ENCODE peak calls at places on chromosomes 2 and 18, in four cellular contexts. One of them, this sample, is unnamed.
A peak's percentile ranks its signal among the peaks of the same experiment; 100 is the strongest.

GRCh38 chr2:4255491-4255890 is 552.1 kb downstream of the DCDC2C start:
- DNase-seq in endothelial cell of umbilical vein: no peak
- DNase-seq in GM23338: no peak
- DNase-seq in heart right ventricle: no peak
- DNase-seq in this sample: no peak

GRCh38 chr2:240953426-240954425 is 44.7 kb upstream of the SNED1 start:
- DNase-seq in endothelial cell of umbilical vein: no peak
- DNase-seq in GM23338: no peak
- DNase-seq in heart right ventricle: no peak
- DNase-seq in this sample: peak; percentile 30

GRCh38 chr2:64525323-64525625 is 1.1 kb downstream of the AFTPH start:
- DNase-seq in endothelial cell of umbilical vein: peak; percentile 63
- DNase-seq in GM23338: peak; percentile 24
- DNase-seq in heart right ventricle: no peak
- DNase-seq in this sample: no peak

GRCh38 chr2:72210470-72210869 is 62.8 kb upstream of the CYP26B1 start:
- DNase-seq in endothelial cell of umbilical vein: no peak
- DNase-seq in GM23338: no peak
- DNase-seq in heart right ventricle: no peak
- DNase-seq in this sample: no peak

GRCh38 chr18:58041633-58042032 is 2.4 kb upstream of the NEDD4L start:
- DNase-seq in endothelial cell of umbilical vein: no peak
- DNase-seq in GM23338: no peak
- DNase-seq in heart right ventricle: no peak
- DNase-seq in this sample: no peak

GRCh38 chr18:75008186-75008585 is 200.8 kb downstream of the PTGR3 start:
- DNase-seq in endothelial cell of umbilical vein: no peak
- DNase-seq in GM23338: no peak
- DNase-seq in heart right ventricle: no peak
- DNase-seq in this sample: no peak

GRCh38 chr2:215465246-215465645 is 29.4 kb upstream of the FN1 start:
- DNase-seq in endothelial cell of umbilical vein: peak; percentile 63
- DNase-seq in GM23338: no peak
- DNase-seq in heart right ventricle: no peak
- DNase-seq in this sample: no peak

GRCh38 chr2:108490506-108491122 is 41.6 kb downstream of the GCC2 start:
- DNase-seq in endothelial cell of umbilical vein: no peak
- DNase-seq in GM23338: no peak
- DNase-seq in heart right ventricle: no peak
- DNase-seq in this sample: no peak

GRCh38 chr2:46241344-46241743 is 55.9 kb upstream of the EPAS1 start:
- DNase-seq in endothelial cell of umbilical vein: peak; percentile 55
- DNase-seq in GM23338: no peak
- DNase-seq in heart right ventricle: no peak
- DNase-seq in this sample: no peak

GRCh38 chr18:23231340-23232021 is 96.2 kb downstream of the CABLES1 start:
- DNase-seq in endothelial cell of umbilical vein: peak; percentile 97
- DNase-seq in GM23338: no peak
- DNase-seq in heart right ventricle: peak; percentile 77
- DNase-seq in this sample: peak; percentile 95

GRCh38 chr2:231011526-231011925 is 15.6 kb downstream of the SPATA3 start:
- DNase-seq in endothelial cell of umbilical vein: no peak
- DNase-seq in GM23338: no peak
- DNase-seq in heart right ventricle: no peak
- DNase-seq in this sample: no peak

GRCh38 chr2:164920430-164920829 is 34.9 kb downstream of the SLC38A11 start:
- DNase-seq in endothelial cell of umbilical vein: no peak
- DNase-seq in GM23338: no peak
- DNase-seq in heart right ventricle: no peak
- DNase-seq in this sample: no peak

GRCh38 chr2:186060744-186061143 is 322.1 kb downstream of the FSIP2 start:
- DNase-seq in endothelial cell of umbilical vein: no peak
- DNase-seq in GM23338: no peak
- DNase-seq in heart right ventricle: no peak
- DNase-seq in this sample: no peak

GRCh38 chr18:48996901-48997463 is 46.2 kb upstream of the SMAD7 start:
- DNase-seq in endothelial cell of umbilical vein: no peak
- DNase-seq in GM23338: no peak
- DNase-seq in heart right ventricle: no peak
- DNase-seq in this sample: no peak

GRCh38 chr2:233892793-233893192 is 24.4 kb upstream of the TRPM8 start:
- DNase-seq in endothelial cell of umbilical vein: no peak
- DNase-seq in GM23338: no peak
- DNase-seq in heart right ventricle: no peak
- DNase-seq in this sample: no peak

GRCh38 chr2:96594282-96594681 is 43.8 kb downstream of the KANSL3 start:
- DNase-seq in endothelial cell of umbilical vein: no peak
- DNase-seq in GM23338: no peak
- DNase-seq in heart right ventricle: no peak
- DNase-seq in this sample: no peak

GRCh38 chr2:56127773-56128170 is 56.0 kb upstream of the CCDC85A start:
- DNase-seq in endothelial cell of umbilical vein: no peak
- DNase-seq in GM23338: no peak
- DNase-seq in heart right ventricle: no peak
- DNase-seq in this sample: no peak

GRCh38 chr2:10668402-10669012 is 21.3 kb downstream of the NOL10 start:
- DNase-seq in endothelial cell of umbilical vein: peak; percentile 82
- DNase-seq in GM23338: peak; percentile 82
- DNase-seq in heart right ventricle: peak; percentile 25
- DNase-seq in this sample: no peak

GRCh38 chr2:199870581-199870980 is 19.6 kb upstream of the FTCDNL1 start:
- DNase-seq in endothelial cell of umbilical vein: no peak
- DNase-seq in GM23338: no peak
- DNase-seq in heart right ventricle: no peak
- DNase-seq in this sample: no peak

GRCh38 chr2:47675196-47675825 is 107.6 kb upstream of the MSH6 start:
- DNase-seq in endothelial cell of umbilical vein: no peak
- DNase-seq in GM23338: no peak
- DNase-seq in heart right ventricle: no peak
- DNase-seq in this sample: no peak

GRCh38 chr2:7692657-7693161 is 775.5 kb downstream of the RNF144A start:
- DNase-seq in endothelial cell of umbilical vein: no peak
- DNase-seq in GM23338: no peak
- DNase-seq in heart right ventricle: no peak
- DNase-seq in this sample: peak; percentile 89

GRCh38 chr2:128687551-128687945 is 368.9 kb upstream of the HS6ST1 start:
- DNase-seq in endothelial cell of umbilical vein: no peak
- DNase-seq in GM23338: no peak
- DNase-seq in heart right ventricle: no peak
- DNase-seq in this sample: peak; percentile 26

GRCh38 chr2:128684523-128684922 is 365.9 kb upstream of the HS6ST1 start:
- DNase-seq in endothelial cell of umbilical vein: no peak
- DNase-seq in GM23338: no peak
- DNase-seq in heart right ventricle: no peak
- DNase-seq in this sample: peak; percentile 49

GRCh38 chr2:128685841-128686497 is 367.3 kb upstream of the HS6ST1 start:
- DNase-seq in endothelial cell of umbilical vein: no peak
- DNase-seq in GM23338: no peak
- DNase-seq in heart right ventricle: no peak
- DNase-seq in this sample: peak; percentile 36

GRCh38 chr2:128686881-128687550 is 368.3 kb upstream of the HS6ST1 start:
- DNase-seq in endothelial cell of umbilical vein: no peak
- DNase-seq in GM23338: no peak
- DNase-seq in heart right ventricle: no peak
- DNase-seq in this sample: peak; percentile 54

GRCh38 chr2:128686498-128686861 is 367.8 kb upstream of the HS6ST1 start:
- DNase-seq in endothelial cell of umbilical vein: no peak
- DNase-seq in GM23338: no peak
- DNase-seq in heart right ventricle: no peak
- DNase-seq in this sample: no peak
- H3K4me3 ChIP-seq in endothelial cell of umbilical vein: no peak overlapping the region
- H3K4me3 ChIP-seq in GM23338: no peak overlapping the region
- H3K4me3 ChIP-seq in heart right ventricle: no peak overlapping the region
- H3K4me3 ChIP-seq in this sample: no peak overlapping the region

GRCh38 chr18:36335476-36336279 is 38.2 kb downstream of the FHOD3 start:
- DNase-seq in endothelial cell of umbilical vein: no peak
- DNase-seq in GM23338: no peak
- DNase-seq in heart right ventricle: no peak
- DNase-seq in this sample: peak; percentile 53
- TF ChIP-seq CTCF in endothelial cell of umbilical vein: no peak
- TF ChIP-seq CTCF in GM23338: no peak
- TF ChIP-seq CTCF in heart right ventricle: no peak
- TF ChIP-seq CTCF in this sample: no peak

DNA sequence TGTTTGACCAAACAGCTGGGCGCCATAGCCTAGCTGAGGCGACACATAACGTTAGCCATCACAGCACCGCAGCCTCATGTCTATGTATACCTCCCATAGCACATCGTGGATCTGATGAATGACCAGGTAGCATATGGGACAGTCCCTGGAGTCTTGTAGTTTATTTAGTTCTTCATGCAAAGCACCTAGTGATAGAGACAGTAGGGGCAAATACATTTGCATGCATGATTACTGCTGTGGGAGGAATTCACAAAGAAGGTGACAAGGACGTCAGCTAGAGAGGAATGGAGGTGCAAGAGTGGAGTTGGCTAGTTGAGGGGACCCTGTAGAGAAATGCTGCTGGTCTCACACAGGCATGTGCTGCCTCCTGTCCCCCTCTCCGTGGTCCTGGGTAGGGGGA is 478.9 kb upstream of the HS6ST1 start:
- DNase-seq in endothelial cell of umbilical vein: no peak
- DNase-seq in GM23338: no peak
- DNase-seq in heart right ventricle: no peak
- DNase-seq in this sample: no peak
- H3K4me1 ChIP-seq in endothelial cell of umbilical vein: no peaks in the 10 kb centered on the region
- H3K4me1 ChIP-seq in GM23338: no peaks in the 10 kb centered on the region
- H3K4me1 ChIP-seq in heart right ventricle: peaks cover 6% of the 10 kb centered on the region
- H3K4me1 ChIP-seq in this sample: peaks cover 17% of the 10 kb centered on the region

GRCh38 chr2:203817147-203817546 is 50.4 kb upstream of the CTLA4 start:
- DNase-seq in endothelial cell of umbilical vein: no peak
- DNase-seq in GM23338: no peak
- DNase-seq in heart right ventricle: no peak
- DNase-seq in this sample: no peak

GRCh38 chr2:203819434-203820133 is 48.0 kb upstream of the CTLA4 start:
- DNase-seq in endothelial cell of umbilical vein: no peak
- DNase-seq in GM23338: no peak
- DNase-seq in heart right ventricle: no peak
- DNase-seq in this sample: no peak

GRCh38 chr2:203820969-203821368 is 46.6 kb upstream of the CTLA4 start:
- DNase-seq in endothelial cell of umbilical vein: no peak
- DNase-seq in GM23338: no peak
- DNase-seq in heart right ventricle: no peak
- DNase-seq in this sample: no peak

GRCh38 chr2:203815541-203815898 is 52.1 kb upstream of the CTLA4 start:
- DNase-seq in endothelial cell of umbilical vein: no peak
- DNase-seq in GM23338: no peak
- DNase-seq in heart right ventricle: no peak
- DNase-seq in this sample: no peak

GRCh38 chr2:203818656-203819055 is 48.9 kb upstream of the CTLA4 start:
- DNase-seq in endothelial cell of umbilical vein: no peak
- DNase-seq in GM23338: no peak
- DNase-seq in heart right ventricle: no peak
- DNase-seq in this sample: no peak
- H3K4me3 ChIP-seq in endothelial cell of umbilical vein: no peak overlapping the region
- H3K4me3 ChIP-seq in GM23338: no peak overlapping the region
- H3K4me3 ChIP-seq in heart right ventricle: no peak overlapping the region
- H3K4me3 ChIP-seq in this sample: no peak overlapping the region

GRCh38 chr18:10463096-10463495 is 8.7 kb downstream of the APCDD1 start:
- DNase-seq in endothelial cell of umbilical vein: no peak
- DNase-seq in GM23338: no peak
- DNase-seq in heart right ventricle: no peak
- DNase-seq in this sample: no peak
- TF ChIP-seq CTCF in endothelial cell of umbilical vein: no peak
- TF ChIP-seq CTCF in GM23338: no peak
- TF ChIP-seq CTCF in heart right ventricle: no peak
- TF ChIP-seq CTCF in this sample: no peak

GRCh38 chr18:77102246-77103040 is 30.1 kb downstream of the MBP start:
- DNase-seq in endothelial cell of umbilical vein: peak; percentile 65
- DNase-seq in GM23338: no peak
- DNase-seq in heart right ventricle: no peak
- DNase-seq in this sample: no peak

GRCh38 chr18:77103181-77103875 is 29.3 kb downstream of the MBP start:
- DNase-seq in endothelial cell of umbilical vein: no peak
- DNase-seq in GM23338: no peak
- DNase-seq in heart right ventricle: no peak
- DNase-seq in this sample: peak; percentile 73

GRCh38 chr18:77105680-77106079 is 26.9 kb downstream of the MBP start:
- DNase-seq in endothelial cell of umbilical vein: no peak
- DNase-seq in GM23338: no peak
- DNase-seq in heart right ventricle: no peak
- DNase-seq in this sample: no peak

GRCh38 chr18:77105021-77105420 is 27.6 kb downstream of the MBP start:
- DNase-seq in endothelial cell of umbilical vein: no peak
- DNase-seq in GM23338: no peak
- DNase-seq in heart right ventricle: no peak
- DNase-seq in this sample: peak; percentile 56

DNA sequence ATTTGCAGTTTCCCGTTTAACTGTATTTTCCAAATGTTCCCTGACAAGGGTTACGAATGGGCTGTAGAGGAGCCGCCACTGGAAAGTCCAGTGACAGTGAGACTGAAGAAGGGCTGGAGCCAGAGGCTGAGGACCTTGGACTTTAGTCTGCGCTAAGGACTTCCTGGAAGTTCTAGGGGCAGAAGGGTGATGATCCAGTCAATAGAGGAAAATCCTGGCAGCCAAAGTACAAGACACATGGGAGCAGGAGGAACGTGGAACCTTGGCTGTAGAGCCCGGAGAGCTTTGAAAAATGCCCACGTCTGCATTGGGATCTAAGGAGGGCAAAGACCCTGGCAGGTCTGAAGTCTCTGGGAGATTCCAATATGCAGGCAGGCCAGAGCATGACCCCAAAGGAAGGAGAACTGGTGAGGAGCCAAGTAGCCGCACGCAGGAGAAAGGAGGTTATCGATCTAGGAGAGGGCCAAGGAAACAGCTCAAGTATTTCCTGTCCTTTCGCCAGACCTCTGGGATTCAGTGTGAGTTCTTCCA is 28.5 kb downstream of the MBP start:
- DNase-seq in endothelial cell of umbilical vein: peak; percentile 46
- DNase-seq in GM23338: no peak
- DNase-seq in heart right ventricle: no peak
- DNase-seq in this sample: peak; percentile 59
- H3K4me1 ChIP-seq in endothelial cell of umbilical vein: peaks cover 45% of the 10 kb centered on the region
- H3K4me1 ChIP-seq in GM23338: peaks cover 20% of the 10 kb centered on the region
- H3K4me1 ChIP-seq in heart right ventricle: peaks cover 84% of the 10 kb centered on the region
- H3K4me1 ChIP-seq in this sample: peaks cover 88% of the 10 kb centered on the region

GRCh38 chr18:4547126-4547525 is 92.0 kb upstream of the DLGAP1 start:
- DNase-seq in endothelial cell of umbilical vein: no peak
- DNase-seq in GM23338: no peak
- DNase-seq in heart right ventricle: no peak
- DNase-seq in this sample: no peak
- H3K4me3 ChIP-seq in endothelial cell of umbilical vein: no peak overlapping the region
- H3K4me3 ChIP-seq in GM23338: no peak overlapping the region
- H3K4me3 ChIP-seq in heart right ventricle: no peak overlapping the region
- H3K4me3 ChIP-seq in this sample: no peak overlapping the region

DNA sequence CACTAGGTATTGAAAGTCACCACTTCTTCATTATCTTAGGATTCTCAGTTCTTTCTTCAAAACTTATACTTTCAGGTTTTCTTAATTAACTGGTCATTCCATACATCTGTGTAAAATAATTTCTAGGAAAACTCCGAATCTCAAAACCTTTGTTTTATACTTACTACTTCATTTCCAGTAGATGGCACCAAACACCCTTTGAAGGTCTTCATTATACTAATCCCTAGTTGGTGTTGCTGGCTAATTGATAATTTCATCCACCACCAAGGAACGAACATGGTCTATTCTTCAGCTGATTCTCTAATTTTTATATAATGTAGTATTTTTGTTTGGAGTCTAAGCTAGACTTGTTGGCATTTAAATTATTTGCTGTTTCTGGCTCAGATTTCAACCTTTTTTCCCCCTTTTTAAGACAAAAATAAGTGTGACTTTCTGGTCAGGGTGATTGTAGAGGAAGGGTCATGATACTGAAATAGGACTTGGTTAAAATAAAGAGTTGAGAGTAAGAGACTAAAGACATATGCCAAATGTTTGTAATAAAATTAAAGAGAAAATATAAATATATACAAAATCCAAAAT is 2.8 kb upstream of the MXD1 start:
- DNase-seq in endothelial cell of umbilical vein: peak; percentile 62
- DNase-seq in GM23338: peak; percentile 77
- DNase-seq in heart right ventricle: peak; percentile 27
- DNase-seq in this sample: no peak
- TF ChIP-seq CTCF in endothelial cell of umbilical vein: peak; percentile 18
- TF ChIP-seq CTCF in GM23338: peak; percentile 87
- TF ChIP-seq CTCF in heart right ventricle: peak; percentile 81
- TF ChIP-seq CTCF in this sample: peak; percentile 52

This sample was measured in right atrium auricular region.